ENCODE peak calls at places on chromosome 6, in five cellular contexts. O is neuronal stem cell, C is ELR, I is glutamatergic neuron, D is anterior cingulate cortex. M is an unnamed sample.

GRCh38 chr6:71481801-71482200 is 193.2 kb downstream of the OGFRL1 start:
- DNase-seq in C (no peak), O (no peak), D (no peak), I (no peak), M (no peak)

GRCh38 chr6:35733633-35734032 is 3.2 kb upstream of the ARMC12 start:
- DNase-seq in D (no peak), I (no peak), C (no peak), O (no peak), M (no peak)

GRCh38 chr6:157207521-157208076 is 115.7 kb downstream of the TMEM242 start:
- DNase-seq in I (no peak), D (no peak), O (no peak), C (no peak), M (no peak)

GRCh38 chr6:138538390-138539031 is 39.2 kb upstream of the NHSL1 start:
- DNase-seq in I (no peak), D (no peak), O (no peak), C (no peak), M (no peak)

GRCh38 chr6:44002071-44002590 is 125.1 kb downstream of the MRPL14 start:
- DNase-seq in C (no peak), O (peak), I (no peak), D (no peak), M (no peak)

GRCh38 chr6:160520043-160520904 is 143.8 kb downstream of the LPA start:
- DNase-seq in D (peak), O (peak), C (peak), I (peak), M (peak)

GRCh38 chr6:37083243-37084138 is 78.0 kb downstream of the FGD2 start:
- DNase-seq in O (no peak), D (peak), I (no peak), C (no peak), M (no peak)

GRCh38 chr6:15073344-15073789 is 172.5 kb upstream of the JARID2 start:
- DNase-seq in D (no peak), O (no peak), C (peak), I (no peak), M (peak)

GRCh38 chr6:158795516-158795915 is 23.7 kb downstream of the EZR start:
- DNase-seq in O (no peak), C (no peak), I (no peak), D (no peak), M (no peak)